ENCODE peak calls at places on chromosome 14, in nine cellular contexts. One of them, this sample, is unnamed.

GRCh38 chr14:70000601-70001000 is 121.4 kb downstream of the SMOC1 start:
- DNase-seq in CD8-positive, alpha-beta T cell: no peak
- DNase-seq in mesothelial cell of epicardium: no peak
- DNase-seq in M059J: peak; percentile 56
- DNase-seq in mucosa of descending colon: no peak
- DNase-seq in CD4-positive, alpha-beta T cell: no peak
- DNase-seq in HTR-8/SVneo: no peak
- DNase-seq in upper lobe of right lung: no peak
- DNase-seq in NCI-H146: no peak
- DNase-seq in this sample: no peak

GRCh38 chr14:68549966-68550705 is 242.7 kb downstream of the ZFP36L1 start:
- DNase-seq in CD4-positive, alpha-beta T cell: no peak
- DNase-seq in CD8-positive, alpha-beta T cell: no peak
- DNase-seq in HTR-8/SVneo: no peak
- DNase-seq in mucosa of descending colon: no peak
- DNase-seq in NCI-H146: no peak
- DNase-seq in M059J: no peak
- DNase-seq in mesothelial cell of epicardium: no peak
- DNase-seq in upper lobe of right lung: no peak
- DNase-seq in this sample: no peak

GRCh38 chr14:78904094-78904493 is 733.9 kb downstream of the NRXN3 start:
- DNase-seq in CD4-positive, alpha-beta T cell: no peak
- DNase-seq in M059J: no peak
- DNase-seq in upper lobe of right lung: no peak
- DNase-seq in CD8-positive, alpha-beta T cell: no peak
- DNase-seq in mesothelial cell of epicardium: no peak
- DNase-seq in NCI-H146: no peak
- DNase-seq in HTR-8/SVneo: no peak
- DNase-seq in mucosa of descending colon: no peak
- DNase-seq in this sample: no peak

GRCh38 chr14:25431211-25432076 is 381.5 kb upstream of the STXBP6 start:
- DNase-seq in CD4-positive, alpha-beta T cell: no peak
- DNase-seq in HTR-8/SVneo: no peak
- DNase-seq in upper lobe of right lung: no peak
- DNase-seq in CD8-positive, alpha-beta T cell: no peak
- DNase-seq in mucosa of descending colon: no peak
- DNase-seq in NCI-H146: peak; percentile 43
- DNase-seq in M059J: no peak
- DNase-seq in mesothelial cell of epicardium: no peak
- DNase-seq in this sample: no peak

GRCh38 chr14:52325126-52325525 is 11.0 kb downstream of the PTGER2 start:
- DNase-seq in upper lobe of right lung: no peak
- DNase-seq in HTR-8/SVneo: no peak
- DNase-seq in CD8-positive, alpha-beta T cell: no peak
- DNase-seq in M059J: peak; percentile 77
- DNase-seq in mucosa of descending colon: no peak
- DNase-seq in NCI-H146: no peak
- DNase-seq in mesothelial cell of epicardium: no peak
- DNase-seq in CD4-positive, alpha-beta T cell: no peak
- DNase-seq in this sample: no peak

GRCh38 chr14:91036741-91037469 is 23.5 kb downstream of the RPS6KA5 start:
- DNase-seq in CD4-positive, alpha-beta T cell: no peak
- DNase-seq in mesothelial cell of epicardium: no peak
- DNase-seq in mucosa of descending colon: no peak
- DNase-seq in upper lobe of right lung: no peak
- DNase-seq in M059J: no peak
- DNase-seq in NCI-H146: no peak
- DNase-seq in HTR-8/SVneo: no peak
- DNase-seq in CD8-positive, alpha-beta T cell: no peak
- DNase-seq in this sample: no peak

GRCh38 chr14:57087841-57088240 is 180.9 kb downstream of the EXOC5 start:
- DNase-seq in NCI-H146: no peak
- DNase-seq in CD8-positive, alpha-beta T cell: no peak
- DNase-seq in M059J: no peak
- DNase-seq in mucosa of descending colon: no peak
- DNase-seq in mesothelial cell of epicardium: no peak
- DNase-seq in upper lobe of right lung: no peak
- DNase-seq in CD4-positive, alpha-beta T cell: no peak
- DNase-seq in HTR-8/SVneo: no peak
- DNase-seq in this sample: no peak

GRCh38 chr14:68145539-68145938 is 326.0 kb downstream of the RAD51B start:
- DNase-seq in upper lobe of right lung: no peak
- DNase-seq in CD8-positive, alpha-beta T cell: no peak
- DNase-seq in mesothelial cell of epicardium: no peak
- DNase-seq in HTR-8/SVneo: no peak
- DNase-seq in NCI-H146: no peak
- DNase-seq in CD4-positive, alpha-beta T cell: no peak
- DNase-seq in mucosa of descending colon: no peak
- DNase-seq in M059J: no peak
- DNase-seq in this sample: no peak

GRCh38 chr14:69574266-69574953 is at the start of gene CCDC177:
- DNase-seq in CD8-positive, alpha-beta T cell: peak; percentile 65
- DNase-seq in M059J: peak; percentile 48
- DNase-seq in HTR-8/SVneo: peak; percentile 95
- DNase-seq in upper lobe of right lung: peak; percentile 85
- DNase-seq in NCI-H146: peak; percentile 77
- DNase-seq in mucosa of descending colon: peak; percentile 60
- DNase-seq in mesothelial cell of epicardium: peak; percentile 62
- DNase-seq in CD4-positive, alpha-beta T cell: peak; percentile 63
- DNase-seq in this sample: peak; percentile 89

This sample was measured in spleen.